ENCODE peak calls at places on chromosomes 11 and 22, in four cellular contexts. J is mesendoderm, Y is H9, O is IMR-90. F is an unnamed sample.
A peak's percentile ranks its signal among the peaks of the same experiment; 100 is the strongest.

GRCh38 chr11:20207781-20208621 is 47.7 kb upstream of the DBX1 start:
- DNase-seq in Y (peak; percentile 64), J (peak; percentile 72), O (peak; percentile 0), F (peak; percentile 20)

GRCh38 chr11:131137046-131137445 is 220.8 kb upstream of the SNX19 start:
- DNase-seq in J (no peak), Y (no peak), O (peak; percentile 58), F (no peak)

GRCh38 chr11:67379061-67380058 is 6.0 kb upstream of the CLCF1 start:
- DNase-seq in J (no peak), O (no peak), Y (no peak), F (no peak)

GRCh38 chr11:46381836-46382643 is 571 bp downstream of the MDK start:
- DNase-seq in J (peak; percentile 73), Y (peak; percentile 59), O (no peak), F (no peak)

GRCh38 chr11:75562836-75563484 is 907 bp downstream of the SERPINH1 start:
- DNase-seq in J (peak; percentile 97), Y (peak; percentile 95), O (peak; percentile 56), F (peak; percentile 91)

GRCh38 chr11:104462346-104462745 is 298.4 kb upstream of the PDGFD start:
- DNase-seq in Y (no peak), O (peak; percentile 81), J (no peak), F (no peak)

GRCh38 chr11:44797886-44798683 is 71.3 kb downstream of the TSPAN18 start:
- DNase-seq in Y (peak; percentile 70), J (peak; percentile 91), O (peak; percentile 15), F (no peak)

GRCh38 chr22:17370036-17370765 is 941 bp downstream of the CECR2 start:
- DNase-seq in Y (no peak), O (no peak), J (no peak), F (no peak)

GRCh38 chr11:58059011-58059358 is 28.2 kb downstream of the OR6Q1 start:
- DNase-seq in O (peak; percentile 92), J (peak; percentile 96), Y (no peak), F (peak; percentile 43)

GRCh38 chr11:42967653-42968052 is 344.1 kb upstream of the API5 start:
- DNase-seq in Y (no peak), O (no peak), J (no peak), F (no peak)

GRCh38 chr11:32839308-32839707 is 9.6 kb downstream of the PRRG4 start:
- DNase-seq in J (no peak), Y (no peak), O (no peak), F (no peak)

GRCh38 chr22:19997561-19998231 is 18.9 kb downstream of the ARVCF start:
- DNase-seq in O (no peak), Y (no peak), J (no peak), F (no peak)

GRCh38 chr11:21250196-21250595 is 580.8 kb downstream of the NELL1 start:
- DNase-seq in J (peak; percentile 48), Y (no peak), O (no peak), F (no peak)

GRCh38 chr11:93845181-93846092 is 5.0 kb downstream of the VSTM5 start:
- DNase-seq in Y (peak; percentile 17), O (no peak), J (no peak), F (no peak)

GRCh38 chr11:87076874-87077429 is 39.2 kb downstream of the TMEM135 start:
- DNase-seq in J (no peak), Y (no peak), O (no peak), F (no peak)

GRCh38 chr22:43789452-43789851 is 22.7 kb downstream of the EFCAB6 start:
- DNase-seq in O (peak; percentile 99), Y (no peak), J (no peak), F (no peak)

DNA sequence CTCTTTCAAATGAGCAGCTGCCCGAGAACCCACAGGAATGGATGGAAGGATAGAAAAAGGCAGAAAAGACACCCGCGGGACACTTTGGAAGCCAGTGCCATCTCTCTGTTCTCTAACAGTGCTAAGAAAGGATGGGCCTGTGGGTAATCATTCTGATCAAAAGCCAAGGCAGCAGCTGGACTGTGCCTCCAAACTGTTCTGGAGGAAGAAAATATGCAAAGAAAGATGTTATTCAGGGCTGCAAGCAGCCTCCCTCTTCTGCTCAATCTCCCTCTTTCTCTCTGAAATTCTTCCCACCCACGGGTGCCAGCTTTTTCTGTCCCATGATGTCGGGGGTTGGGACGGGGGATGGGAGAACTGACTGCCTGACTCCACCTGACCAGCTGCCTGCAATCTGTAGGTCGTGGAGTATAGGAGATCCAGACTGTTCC is 37.8 kb upstream of the FTH1 start:
- DNase-seq in Y (no peak), J (no peak), O (no peak), F (no peak)
- H3K27ac ChIP-seq in Y (no peak overlapping the region), J (no peak overlapping the region), O (no peak overlapping the region), F (no peak overlapping the region)

GRCh38 chr11:125594958-125595357 is 2.3 kb downstream of the STT3A start:
- DNase-seq in O (no peak), Y (no peak), J (no peak), F (no peak)

GRCh38 chr11:125593113-125593761 is 585 bp downstream of the STT3A start:
- DNase-seq in Y (no peak), J (no peak), O (peak; percentile 46), F (no peak)

GRCh38 chr11:125588505-125588904 is 4.1 kb upstream of the STT3A start:
- DNase-seq in Y (no peak), O (peak; percentile 23), J (no peak), F (no peak)

GRCh38 chr11:125591659-125592304 is 870 bp upstream of the STT3A start:
- DNase-seq in O (peak; percentile 13), J (no peak), Y (peak; percentile 41), F (no peak)

GRCh38 chr11:125592305-125593112 is at the start of gene STT3A:
- DNase-seq in Y (peak; percentile 100), O (peak; percentile 100), J (peak; percentile 100), F (peak; percentile 100)
- H3K23ac ChIP-seq in Y (no peak within 1 kb of the TSS), O (peak within 1 kb of the TSS; percentile 96), J (peak within 1 kb of the TSS; percentile 68), F (peak within 1 kb of the TSS; percentile 76)

DNA sequence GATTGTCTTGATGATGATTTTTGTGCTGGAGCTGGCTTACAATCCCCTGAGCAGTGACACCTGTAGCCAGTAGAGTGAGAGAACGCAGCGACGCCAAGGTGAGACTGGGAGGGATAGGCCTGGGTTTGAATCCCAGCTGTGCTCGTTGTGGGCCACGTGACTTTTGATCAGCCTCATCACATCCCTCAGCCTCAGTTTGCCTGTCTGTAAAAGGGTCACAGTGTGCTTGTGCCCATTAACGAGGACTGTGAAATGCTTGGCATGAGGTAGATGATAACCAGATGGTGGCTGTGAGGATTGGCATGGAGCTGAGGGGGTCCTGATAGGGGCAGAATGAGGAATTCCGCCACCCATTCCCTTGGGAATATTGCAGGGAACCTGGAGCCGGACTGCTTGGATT is 9.6 kb downstream of the KIAA1671 start:
- DNase-seq in Y (no peak), J (no peak), O (no peak), F (no peak)
- H3K4ac ChIP-seq in Y (no peak overlapping the region), J (no peak overlapping the region), O (no peak overlapping the region), F (no peak overlapping the region)

DNA sequence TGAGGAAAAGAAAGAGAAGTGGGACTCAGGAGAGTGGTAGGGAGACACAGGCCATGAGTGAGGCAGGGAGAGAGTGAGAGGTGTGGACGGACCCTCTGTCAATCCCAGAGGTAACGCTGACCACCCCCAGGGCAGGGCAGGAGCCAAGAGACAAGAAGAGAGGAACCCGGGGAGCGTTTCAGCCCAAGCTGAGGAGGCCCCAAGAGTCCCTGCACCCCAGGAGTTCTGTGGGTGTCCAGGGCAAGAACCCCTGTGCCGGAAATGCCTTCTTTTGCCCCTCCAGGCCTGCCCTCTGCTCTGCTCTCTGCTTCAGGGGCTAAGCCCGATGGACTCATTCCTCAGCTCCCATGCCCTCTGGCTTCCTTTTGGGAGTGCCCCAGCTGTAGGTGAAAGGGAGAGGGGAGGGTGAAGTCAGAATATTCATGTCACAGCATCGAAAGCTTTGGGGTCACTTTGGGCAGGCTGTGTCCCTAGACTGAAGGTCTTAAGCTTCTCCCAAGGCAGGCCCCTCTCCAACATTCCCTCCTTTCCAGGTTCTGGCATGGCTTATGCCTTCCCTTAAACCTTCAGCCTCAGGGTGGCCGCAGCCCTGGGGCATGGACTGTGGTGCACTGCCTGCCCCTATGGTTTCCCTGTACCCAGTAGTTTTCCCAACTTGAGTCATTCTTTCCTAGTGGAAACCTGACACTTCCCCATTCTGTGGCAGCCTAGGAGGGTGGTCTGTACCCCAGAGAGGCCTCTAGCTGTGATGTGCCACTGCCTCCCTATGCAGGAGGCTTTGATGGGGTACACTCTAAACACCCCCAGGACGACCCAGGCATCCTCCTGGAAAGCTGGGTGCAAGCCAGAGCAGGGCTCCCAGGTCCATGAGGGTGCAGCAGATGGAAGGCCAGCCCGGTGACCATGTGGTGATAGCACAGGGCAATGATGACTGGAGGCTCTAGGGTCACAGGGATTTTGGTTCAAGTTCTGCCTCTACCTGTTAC is 27.1 kb downstream of the MYEOV start:
- DNase-seq in O (peak; percentile 52), J (no peak), Y (no peak), F (no peak)
- H3K27ac ChIP-seq in O (peak overlapping the region; percentile 71), J (no peak overlapping the region), Y (no peak overlapping the region), F (no peak overlapping the region)

GRCh38 chr11:64314805-64315561 is 2.4 kb downstream of the TRMT112 start:
- DNase-seq in J (no peak), O (no peak), Y (no peak), F (no peak)

GRCh38 chr11:64318694-64319420 is 936 bp downstream of the PRDX5 start:
- DNase-seq in J (peak; percentile 87), O (no peak), Y (no peak), F (no peak)

GRCh38 chr11:64317961-64318693 is at the start of gene PRDX5:
- DNase-seq in O (peak; percentile 94), Y (peak; percentile 94), J (peak; percentile 97), F (peak; percentile 95)

GRCh38 chr11:64319421-64319761 is 1.5 kb downstream of the PRDX5 start:
- DNase-seq in Y (no peak), O (no peak), J (no peak), F (no peak)

DNA sequence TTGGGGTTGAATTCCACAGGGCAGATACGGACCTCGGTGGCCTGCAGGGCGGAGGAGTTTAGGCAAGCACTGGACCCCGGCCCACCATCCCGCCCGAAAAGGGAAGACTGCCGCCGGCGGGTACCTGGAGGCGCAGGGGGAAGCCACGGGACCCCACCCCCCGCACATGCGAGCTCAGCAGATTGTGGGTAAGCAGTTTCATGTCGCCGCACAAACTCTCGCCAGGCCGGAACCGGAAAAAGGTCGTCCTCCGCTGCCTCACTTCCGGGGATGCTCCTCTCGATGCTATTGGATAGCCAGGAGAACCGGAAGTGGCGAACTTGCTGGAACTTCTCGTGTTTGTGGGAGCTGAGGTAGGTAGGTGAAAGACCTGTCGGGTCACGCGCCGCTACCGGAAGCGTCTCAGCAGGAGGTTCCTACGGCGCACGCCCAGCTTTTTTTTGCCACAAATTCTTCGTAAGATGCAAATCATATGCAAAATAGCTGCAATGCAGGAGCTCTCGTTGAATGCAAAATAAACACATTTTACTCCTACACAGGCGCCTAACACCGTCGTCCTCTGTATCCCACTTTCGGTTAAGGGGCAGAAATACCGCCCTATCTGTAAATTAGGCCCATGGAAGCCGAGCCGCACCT is at the start of gene TRMT112:
- DNase-seq in J (peak; percentile 100), O (peak; percentile 98), Y (peak; percentile 99), F (peak; percentile 91)
- H3K23ac ChIP-seq in J (peak within 1 kb of the TSS; percentile 83), O (peak within 1 kb of the TSS; percentile 85), Y (no peak within 1 kb of the TSS), F (peak within 1 kb of the TSS; percentile 98)

F was measured in neuronal stem cell.